ENCODE peak calls at places on chromosomes 12 and 14, in nine cellular contexts. One of them, this sample, is unnamed.

GRCh38 chr12:89040146-89040964 is 311.9 kb downstream of the DUSP6 start:
- DNase-seq in suprapubic skin: no peak
- DNase-seq in heart right ventricle: no peak
- DNase-seq in body of pancreas: no peak
- DNase-seq in psoas muscle: peak; percentile 24
- DNase-seq in H7: no peak
- DNase-seq in endodermal cell: peak; percentile 55
- DNase-seq in tibial artery: no peak
- DNase-seq in adrenal gland: no peak
- DNase-seq in this sample: peak; percentile 76

GRCh38 chr14:58607131-58607531 is 30.6 kb upstream of the DACT1 start:
- DNase-seq in adrenal gland: no peak
- DNase-seq in psoas muscle: no peak
- DNase-seq in heart right ventricle: no peak
- DNase-seq in H7: no peak
- DNase-seq in tibial artery: no peak
- DNase-seq in suprapubic skin: no peak
- DNase-seq in body of pancreas: no peak
- DNase-seq in endodermal cell: no peak
- DNase-seq in this sample: no peak

GRCh38 chr14:67566908-67567307 is 33.2 kb downstream of the PIGH start:
- DNase-seq in heart right ventricle: no peak
- DNase-seq in endodermal cell: no peak
- DNase-seq in adrenal gland: peak; percentile 77
- DNase-seq in suprapubic skin: peak; percentile 78
- DNase-seq in tibial artery: no peak
- DNase-seq in body of pancreas: no peak
- DNase-seq in H7: no peak
- DNase-seq in psoas muscle: peak; percentile 71
- DNase-seq in this sample: no peak

GRCh38 chr12:26345471-26346003 is 150.2 kb downstream of the SSPN start:
- DNase-seq in adrenal gland: no peak
- DNase-seq in suprapubic skin: no peak
- DNase-seq in body of pancreas: no peak
- DNase-seq in H7: no peak
- DNase-seq in psoas muscle: no peak
- DNase-seq in endodermal cell: no peak
- DNase-seq in heart right ventricle: no peak
- DNase-seq in tibial artery: no peak
- DNase-seq in this sample: no peak

GRCh38 chr12:21704847-21705246 is 47.2 kb upstream of the LDHB start:
- DNase-seq in heart right ventricle: no peak
- DNase-seq in tibial artery: no peak
- DNase-seq in psoas muscle: no peak
- DNase-seq in body of pancreas: no peak
- DNase-seq in H7: no peak
- DNase-seq in adrenal gland: no peak
- DNase-seq in suprapubic skin: no peak
- DNase-seq in endodermal cell: no peak
- DNase-seq in this sample: no peak

GRCh38 chr12:16950041-16950677 is 344.2 kb upstream of the LMO3 start:
- DNase-seq in tibial artery: no peak
- DNase-seq in heart right ventricle: no peak
- DNase-seq in body of pancreas: no peak
- DNase-seq in endodermal cell: peak; percentile 71
- DNase-seq in adrenal gland: no peak
- DNase-seq in psoas muscle: no peak
- DNase-seq in H7: no peak
- DNase-seq in suprapubic skin: no peak
- DNase-seq in this sample: no peak

GRCh38 chr12:46349253-46349652 is 23.3 kb downstream of the SLC38A2 start:
- DNase-seq in body of pancreas: no peak
- DNase-seq in tibial artery: no peak
- DNase-seq in heart right ventricle: no peak
- DNase-seq in psoas muscle: no peak
- DNase-seq in endodermal cell: no peak
- DNase-seq in H7: no peak
- DNase-seq in suprapubic skin: no peak
- DNase-seq in adrenal gland: no peak
- DNase-seq in this sample: no peak

GRCh38 chr12:28191690-28192089 is 1.4 kb downstream of the CCDC91 start:
- DNase-seq in H7: peak; percentile 13
- DNase-seq in adrenal gland: no peak
- DNase-seq in psoas muscle: no peak
- DNase-seq in suprapubic skin: no peak
- DNase-seq in body of pancreas: peak; percentile 53
- DNase-seq in tibial artery: no peak
- DNase-seq in endodermal cell: peak; percentile 46
- DNase-seq in heart right ventricle: no peak
- DNase-seq in this sample: no peak

GRCh38 chr14:68440776-68441175 is 352.1 kb downstream of the ZFP36L1 start:
- DNase-seq in suprapubic skin: no peak
- DNase-seq in endodermal cell: no peak
- DNase-seq in body of pancreas: no peak
- DNase-seq in H7: no peak
- DNase-seq in heart right ventricle: no peak
- DNase-seq in adrenal gland: no peak
- DNase-seq in tibial artery: no peak
- DNase-seq in psoas muscle: no peak
- DNase-seq in this sample: no peak

GRCh38 chr14:72169521-72169920 is 237.3 kb downstream of the RGS6 start:
- DNase-seq in endodermal cell: peak; percentile 61
- DNase-seq in suprapubic skin: no peak
- DNase-seq in tibial artery: no peak
- DNase-seq in adrenal gland: no peak
- DNase-seq in psoas muscle: no peak
- DNase-seq in H7: peak; percentile 12
- DNase-seq in heart right ventricle: no peak
- DNase-seq in body of pancreas: no peak
- DNase-seq in this sample: no peak

GRCh38 chr12:58794859-58795258 is 125.4 kb downstream of the LRIG3 start:
- DNase-seq in endodermal cell: no peak
- DNase-seq in adrenal gland: no peak
- DNase-seq in tibial artery: no peak
- DNase-seq in body of pancreas: no peak
- DNase-seq in heart right ventricle: no peak
- DNase-seq in H7: no peak
- DNase-seq in psoas muscle: no peak
- DNase-seq in suprapubic skin: no peak
- DNase-seq in this sample: no peak

GRCh38 chr14:55448146-55448614 is 7.8 kb upstream of the TBPL2 start:
- DNase-seq in body of pancreas: no peak
- DNase-seq in H7: no peak
- DNase-seq in endodermal cell: no peak
- DNase-seq in heart right ventricle: no peak
- DNase-seq in suprapubic skin: no peak
- DNase-seq in tibial artery: no peak
- DNase-seq in adrenal gland: peak; percentile 53
- DNase-seq in psoas muscle: no peak
- DNase-seq in this sample: no peak

GRCh38 chr12:20507061-20507460 is 138.7 kb downstream of the PDE3A start:
- DNase-seq in suprapubic skin: no peak
- DNase-seq in endodermal cell: no peak
- DNase-seq in H7: no peak
- DNase-seq in adrenal gland: no peak
- DNase-seq in tibial artery: no peak
- DNase-seq in psoas muscle: no peak
- DNase-seq in heart right ventricle: no peak
- DNase-seq in body of pancreas: no peak
- DNase-seq in this sample: no peak

GRCh38 chr12:89235189-89235993 is 116.9 kb downstream of the DUSP6 start:
- DNase-seq in endodermal cell: no peak
- DNase-seq in H7: no peak
- DNase-seq in tibial artery: no peak
- DNase-seq in body of pancreas: no peak
- DNase-seq in heart right ventricle: no peak
- DNase-seq in psoas muscle: no peak
- DNase-seq in adrenal gland: no peak
- DNase-seq in suprapubic skin: no peak
- DNase-seq in this sample: no peak

GRCh38 chr14:55889124-55889523 is 229.1 kb upstream of the PELI2 start:
- DNase-seq in endodermal cell: no peak
- DNase-seq in H7: no peak
- DNase-seq in suprapubic skin: no peak
- DNase-seq in adrenal gland: no peak
- DNase-seq in heart right ventricle: no peak
- DNase-seq in tibial artery: no peak
- DNase-seq in psoas muscle: no peak
- DNase-seq in body of pancreas: peak; percentile 58
- DNase-seq in this sample: no peak

GRCh38 chr12:127363392-127363791 is 903.6 kb upstream of the TMEM132C start:
- DNase-seq in heart right ventricle: no peak
- DNase-seq in psoas muscle: no peak
- DNase-seq in body of pancreas: no peak
- DNase-seq in adrenal gland: no peak
- DNase-seq in tibial artery: no peak
- DNase-seq in suprapubic skin: no peak
- DNase-seq in endodermal cell: peak; percentile 84
- DNase-seq in H7: peak; percentile 60
- DNase-seq in this sample: no peak

GRCh38 chr12:125549836-125550235 is 484.6 kb downstream of the AACS start:
- DNase-seq in heart right ventricle: no peak
- DNase-seq in psoas muscle: no peak
- DNase-seq in body of pancreas: no peak
- DNase-seq in suprapubic skin: no peak
- DNase-seq in adrenal gland: no peak
- DNase-seq in H7: peak; percentile 55
- DNase-seq in tibial artery: no peak
- DNase-seq in endodermal cell: peak; percentile 92
- DNase-seq in this sample: no peak

GRCh38 chr12:112905451-112906089 is 1.2 kb upstream of the OAS1 start:
- DNase-seq in body of pancreas: no peak
- DNase-seq in psoas muscle: no peak
- DNase-seq in heart right ventricle: no peak
- DNase-seq in endodermal cell: no peak
- DNase-seq in suprapubic skin: no peak
- DNase-seq in adrenal gland: no peak
- DNase-seq in tibial artery: no peak
- DNase-seq in H7: no peak
- DNase-seq in this sample: no peak

DNA sequence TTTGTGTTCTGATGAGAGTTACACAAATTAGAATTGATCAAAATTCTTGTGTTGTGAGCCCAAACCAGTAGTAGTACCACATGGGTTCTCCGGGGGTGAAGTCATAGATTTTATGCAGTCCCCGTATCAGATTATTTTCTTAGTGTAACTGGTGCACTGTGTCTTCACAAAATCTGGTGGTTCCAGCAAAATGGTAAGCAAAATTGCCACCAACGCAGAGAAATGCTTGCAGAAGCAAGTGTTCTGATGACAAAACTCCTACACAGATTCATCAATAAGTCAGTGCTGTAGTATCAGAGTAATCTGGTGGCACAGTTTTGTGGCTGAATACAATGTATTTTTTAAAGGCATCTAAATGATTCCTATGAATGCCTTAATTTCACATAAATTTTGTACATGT is 1.3 kb upstream of the CACNA2D4 start:
- DNase-seq in psoas muscle: no peak
- DNase-seq in endodermal cell: no peak
- DNase-seq in suprapubic skin: no peak
- DNase-seq in body of pancreas: no peak
- DNase-seq in heart right ventricle: no peak
- DNase-seq in H7: peak; percentile 6
- DNase-seq in tibial artery: no peak
- DNase-seq in adrenal gland: no peak
- DNase-seq in this sample: no peak
- H3K27me3 ChIP-seq in psoas muscle: no peaks in the 10 kb centered on the region
- H3K27me3 ChIP-seq in endodermal cell: no peaks in the 10 kb centered on the region
- H3K27me3 ChIP-seq in suprapubic skin: peaks cover 29% of the 10 kb centered on the region
- H3K27me3 ChIP-seq in body of pancreas: no peaks in the 10 kb centered on the region
- H3K27me3 ChIP-seq in heart right ventricle: no peaks in the 10 kb centered on the region
- H3K27me3 ChIP-seq in H7: no peaks in the 10 kb centered on the region
- H3K27me3 ChIP-seq in tibial artery: no peaks in the 10 kb centered on the region
- H3K27me3 ChIP-seq in adrenal gland: no peaks in the 10 kb centered on the region
- H3K27me3 ChIP-seq in this sample: peaks cover 33% of the 10 kb centered on the region

DNA sequence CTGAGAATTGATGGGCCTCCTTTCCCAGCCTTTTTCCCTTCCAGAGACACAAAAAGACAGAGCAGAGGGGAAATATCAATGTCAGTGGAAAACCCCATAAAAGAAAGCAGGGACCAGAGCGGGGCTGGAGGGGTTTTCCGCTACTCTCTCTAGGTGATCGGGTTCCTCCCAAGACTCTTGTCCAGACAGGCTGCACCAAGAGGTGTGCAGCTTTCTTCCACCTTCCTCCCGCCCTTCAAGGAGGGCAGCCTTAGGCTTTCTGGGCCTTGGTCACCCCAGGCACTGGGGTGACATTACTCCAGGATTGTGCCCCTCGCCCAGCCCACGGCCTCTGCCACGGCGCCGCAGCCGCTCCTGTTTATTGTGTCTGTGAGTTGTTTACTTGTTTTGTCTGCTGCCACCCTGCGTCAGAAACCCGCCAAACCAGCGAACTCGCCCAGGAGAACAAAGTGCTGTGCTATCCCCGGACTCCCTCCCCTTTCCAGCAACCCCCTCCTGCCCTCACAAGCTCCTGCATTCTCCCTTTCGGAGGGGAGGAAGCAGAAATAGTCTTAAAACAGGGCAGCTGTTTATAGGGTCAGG is 6.7 kb upstream of the HOXC6 start:
- DNase-seq in tibial artery: no peak
- DNase-seq in H7: peak; percentile 82
- DNase-seq in endodermal cell: peak; percentile 94
- DNase-seq in psoas muscle: peak; percentile 85
- DNase-seq in suprapubic skin: no peak
- DNase-seq in adrenal gland: no peak
- DNase-seq in heart right ventricle: no peak
- DNase-seq in body of pancreas: no peak
- DNase-seq in this sample: no peak
- H3K27me3 ChIP-seq in tibial artery: no peaks in the 10 kb centered on the region
- H3K27me3 ChIP-seq in H7: peaks cover 99% of the 10 kb centered on the region
- H3K27me3 ChIP-seq in endodermal cell: peaks cover 100% of the 10 kb centered on the region
- H3K27me3 ChIP-seq in psoas muscle: no peaks in the 10 kb centered on the region
- H3K27me3 ChIP-seq in suprapubic skin: peaks cover 25% of the 10 kb centered on the region
- H3K27me3 ChIP-seq in adrenal gland: no peaks in the 10 kb centered on the region
- H3K27me3 ChIP-seq in heart right ventricle: peaks cover 100% of the 10 kb centered on the region
- H3K27me3 ChIP-seq in body of pancreas: peaks cover 13% of the 10 kb centered on the region
- H3K27me3 ChIP-seq in this sample: peaks cover 87% of the 10 kb centered on the region

DNA sequence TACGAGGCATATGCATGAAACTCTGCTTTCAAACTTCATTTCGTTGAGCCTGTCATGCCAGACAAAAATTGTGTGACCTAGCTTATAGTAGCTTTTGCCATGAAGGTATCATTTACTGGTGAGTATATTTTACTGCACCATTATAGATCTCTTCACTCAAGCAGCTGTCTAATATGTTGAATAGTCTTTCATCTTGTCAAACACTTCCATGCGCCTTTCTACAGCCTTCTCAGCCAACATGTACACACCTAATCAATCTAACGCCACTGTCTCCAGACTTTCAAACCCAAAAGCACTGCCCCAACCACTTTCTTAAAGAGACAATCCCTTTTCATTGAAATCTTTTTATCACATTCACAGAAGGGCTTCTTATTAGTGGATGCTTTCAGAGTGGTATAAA is 757.4 kb downstream of the VRK1 start:
- DNase-seq in H7: no peak
- DNase-seq in tibial artery: no peak
- DNase-seq in endodermal cell: peak; percentile 4
- DNase-seq in suprapubic skin: no peak
- DNase-seq in body of pancreas: no peak
- DNase-seq in heart right ventricle: no peak
- DNase-seq in psoas muscle: no peak
- DNase-seq in adrenal gland: no peak
- DNase-seq in this sample: no peak
- H3K27me3 ChIP-seq in H7: no peaks in the 10 kb centered on the region
- H3K27me3 ChIP-seq in tibial artery: no peaks in the 10 kb centered on the region
- H3K27me3 ChIP-seq in endodermal cell: no peaks in the 10 kb centered on the region
- H3K27me3 ChIP-seq in suprapubic skin: peaks cover 3% of the 10 kb centered on the region
- H3K27me3 ChIP-seq in body of pancreas: no peaks in the 10 kb centered on the region
- H3K27me3 ChIP-seq in heart right ventricle: no peaks in the 10 kb centered on the region
- H3K27me3 ChIP-seq in psoas muscle: no peaks in the 10 kb centered on the region
- H3K27me3 ChIP-seq in adrenal gland: no peaks in the 10 kb centered on the region
- H3K27me3 ChIP-seq in this sample: no peaks in the 10 kb centered on the region

GRCh38 chr14:85527458-85527857 is 2.5 kb upstream of the FLRT2 start:
- DNase-seq in tibial artery: no peak
- DNase-seq in H7: no peak
- DNase-seq in psoas muscle: no peak
- DNase-seq in body of pancreas: no peak
- DNase-seq in suprapubic skin: no peak
- DNase-seq in heart right ventricle: no peak
- DNase-seq in endodermal cell: no peak
- DNase-seq in adrenal gland: no peak
- DNase-seq in this sample: no peak
- H3K27me3 ChIP-seq in tibial artery: peaks cover 24% of the 10 kb centered on the region
- H3K27me3 ChIP-seq in H7: peaks cover 43% of the 10 kb centered on the region
- H3K27me3 ChIP-seq in psoas muscle: peaks cover 25% of the 10 kb centered on the region
- H3K27me3 ChIP-seq in body of pancreas: no peaks in the 10 kb centered on the region
- H3K27me3 ChIP-seq in suprapubic skin: no peaks in the 10 kb centered on the region
- H3K27me3 ChIP-seq in heart right ventricle: peaks cover 42% of the 10 kb centered on the region
- H3K27me3 ChIP-seq in endodermal cell: peaks cover 20% of the 10 kb centered on the region
- H3K27me3 ChIP-seq in adrenal gland: peaks cover 3% of the 10 kb centered on the region
- H3K27me3 ChIP-seq in this sample: peaks cover 43% of the 10 kb centered on the region